ENCODE peak calls at places on chromosomes 5 and 9, in seven cellular contexts. Y is AG09309, P is PC-3, Z is osteocyte, F is heart left ventricle, W is HFF-Myc, J is left ventricle myocardium inferior. U is an unnamed sample.
A peak's percentile ranks its signal among the peaks of the same experiment; 100 is the strongest.

GRCh38 chr9:27329292-27329691 is 32.3 kb upstream of the EQTN start:
- DNase-seq in F (no peak), Z (no peak), J (no peak), W (no peak), Y (no peak), P (no peak), U (no peak)

GRCh38 chr9:127185931-127186781 is 63.7 kb upstream of the ANGPTL2 start:
- DNase-seq in W (peak; percentile 83), Z (peak; percentile 94), Y (peak; percentile 98), F (peak; percentile 95), J (peak; percentile 88), P (no peak), U (no peak)

GRCh38 chr9:94837404-94837803 is 110.9 kb downstream of the AOPEP start:
- DNase-seq in W (no peak), Z (no peak), Y (no peak), J (no peak), F (no peak), P (no peak), U (no peak)

GRCh38 chr5:142000709-142001484 is 11.9 kb downstream of the GNPDA1 start:
- DNase-seq in F (no peak), P (peak; percentile 32), J (no peak), W (no peak), Y (no peak), Z (no peak), U (no peak)

GRCh38 chr5:78547171-78547570 is 101.4 kb downstream of the LHFPL2 start:
- DNase-seq in Y (no peak), W (no peak), Z (no peak), P (no peak), F (no peak), J (no peak), U (no peak)

GRCh38 chr9:131227112-131228058 is 48.9 kb downstream of the FAM78A start:
- DNase-seq in P (no peak), F (peak; percentile 45), W (no peak), J (no peak), Y (no peak), Z (no peak), U (no peak)

GRCh38 chr9:75027187-75028107 is 646 bp downstream of the CARNMT1 start:
- DNase-seq in F (peak; percentile 71), Y (no peak), Z (no peak), J (peak; percentile 59), P (peak; percentile 20), W (peak; percentile 15), U (peak; percentile 60)

GRCh38 chr5:39138892-39139291 is 64.7 kb upstream of the RICTOR start:
- DNase-seq in J (no peak), F (no peak), Z (no peak), W (no peak), P (peak; percentile 97), Y (peak; percentile 59), U (no peak)

GRCh38 chr9:81522721-81523551 is 166.4 kb downstream of the TLE1 start:
- DNase-seq in Z (no peak), P (peak; percentile 74), F (no peak), Y (peak; percentile 35), W (peak; percentile 40), J (no peak), U (no peak)

GRCh38 chr5:95184924-95185323 is 100.0 kb downstream of the MCTP1 start:
- DNase-seq in P (no peak), J (no peak), Y (no peak), Z (no peak), F (no peak), W (no peak), U (no peak)

GRCh38 chr9:106621299-106621920 is 241.6 kb upstream of the ZNF462 start:
- DNase-seq in F (no peak), J (no peak), Y (no peak), P (no peak), Z (no peak), W (no peak), U (no peak)

GRCh38 chr5:73066466-73066865 is 53.9 kb upstream of the TMEM171 start:
- DNase-seq in W (peak; percentile 63), J (no peak), Y (no peak), F (no peak), Z (no peak), P (no peak), U (no peak)

GRCh38 chr5:140042551-140043507 is at the start of gene NRG2:
- DNase-seq in P (peak; percentile 53), Z (peak; percentile 88), Y (no peak), J (peak; percentile 80), W (no peak), F (peak; percentile 77), U (peak; percentile 47)

GRCh38 chr9:135973276-135974219 is 12.4 kb upstream of the UBAC1 start:
- DNase-seq in J (no peak), P (no peak), W (no peak), Y (no peak), F (peak; percentile 58), Z (no peak), U (peak; percentile 77)

GRCh38 chr5:128193676-128194390 is 110.3 kb downstream of the SLC12A2 start:
- DNase-seq in Y (no peak), P (no peak), Z (no peak), J (no peak), W (no peak), F (no peak), U (no peak)

GRCh38 chr9:91905958-91906585 is 44.0 kb downstream of the ROR2 start:
- DNase-seq in J (peak; percentile 28), P (peak; percentile 4), F (peak; percentile 52), Z (no peak), Y (no peak), W (no peak), U (no peak)

GRCh38 chr9:137666950-137667670 is 48.3 kb downstream of the EHMT1 start:
- DNase-seq in Y (no peak), P (no peak), W (no peak), F (peak; percentile 33), J (no peak), Z (no peak), U (no peak)

GRCh38 chr5:27472000-27472763 is 433.8 kb upstream of the CDH9 start:
- DNase-seq in J (no peak), F (no peak), W (peak; percentile 70), Y (peak; percentile 4), P (no peak), Z (no peak), U (no peak)

DNA sequence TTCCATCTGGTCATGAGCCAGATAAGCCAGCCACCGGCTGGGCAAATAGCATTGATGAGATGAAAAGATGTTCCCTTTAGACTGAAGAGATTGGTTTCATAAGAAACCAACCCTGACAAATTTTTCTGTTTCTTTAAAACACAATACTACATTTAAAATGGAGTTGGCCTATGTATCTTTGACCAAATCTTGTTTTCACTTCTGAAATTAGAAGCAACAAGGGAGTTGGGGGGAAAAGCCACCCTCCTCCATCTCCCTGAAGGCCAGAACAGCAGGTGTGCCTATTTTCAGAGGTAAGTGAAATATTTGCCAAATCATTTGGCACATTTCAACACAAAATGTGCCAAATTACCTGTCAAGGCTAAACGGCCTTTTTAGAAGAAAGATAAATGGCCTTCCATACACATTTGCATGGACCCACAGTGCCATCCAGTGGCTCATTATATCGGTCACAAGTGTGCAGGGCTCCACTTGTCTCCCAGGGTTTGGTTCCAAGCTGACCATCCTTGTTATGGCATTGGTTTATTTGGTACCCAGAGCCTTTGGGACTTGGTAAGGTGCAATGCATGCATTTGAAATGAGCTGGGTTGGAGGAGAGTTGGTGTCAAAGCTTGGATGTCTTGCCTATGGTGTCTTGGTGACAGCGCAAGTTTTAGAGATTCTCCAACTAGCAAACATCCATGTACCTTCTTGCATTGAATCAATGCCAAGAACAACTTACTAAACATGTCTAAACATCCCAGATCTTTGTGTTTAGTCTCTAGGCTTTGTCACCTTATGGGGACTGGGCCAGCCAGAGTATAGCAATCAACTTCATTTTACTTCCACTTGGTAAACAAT is 372.0 kb upstream of the KIF2A start:
- DNase-seq in W (peak; percentile 31), Y (no peak), P (peak; percentile 68), J (no peak), Z (no peak), F (peak; percentile 35), U (no peak)
- TF ChIP-seq CTCF in W (peak; percentile 56), Y (peak; percentile 72), P (peak; percentile 71), J (peak; percentile 72), Z (peak; percentile 81), F (peak; percentile 52), U (no peak)

GRCh38 chr9:124841422-124841821 is 11.8 kb upstream of the WDR38 start:
- DNase-seq in F (no peak), Z (no peak), W (no peak), J (no peak), Y (no peak), P (no peak), U (no peak)

GRCh38 chr9:124843635-124844034 is 9.6 kb upstream of the WDR38 start:
- DNase-seq in F (no peak), P (no peak), J (no peak), W (no peak), Y (no peak), Z (no peak), U (no peak)

GRCh38 chr9:124844291-124844690 is 9.0 kb upstream of the WDR38 start:
- DNase-seq in F (no peak), J (no peak), Z (no peak), P (no peak), Y (no peak), W (no peak), U (no peak)

GRCh38 chr9:124839612-124840299 is 13.5 kb upstream of the WDR38 start:
- DNase-seq in Y (no peak), W (no peak), P (peak; percentile 31), Z (no peak), F (peak; percentile 31), J (no peak), U (no peak)

GRCh38 chr9:124840300-124840833 is 12.9 kb upstream of the WDR38 start:
- DNase-seq in Z (no peak), W (no peak), F (peak; percentile 38), J (no peak), Y (no peak), P (no peak), U (no peak)
- TF ChIP-seq CTCF in Z (peak; percentile 43), W (peak; percentile 29), F (no peak), J (peak; percentile 19), Y (peak; percentile 7), P (peak; percentile 54), U (peak; percentile 33)

GRCh38 chr9:89410022-89410421 is 87.9 kb downstream of the SEMA4D start:
- DNase-seq in Z (no peak), Y (no peak), P (no peak), J (no peak), F (no peak), W (no peak), U (no peak)

GRCh38 chr9:89404074-89404473 is 85.8 kb downstream of the SECISBP2 start:
- DNase-seq in Z (no peak), F (no peak), J (no peak), P (no peak), W (no peak), Y (no peak), U (no peak)

GRCh38 chr9:89405832-89406231 is 87.5 kb downstream of the SECISBP2 start:
- DNase-seq in J (peak; percentile 48), Y (no peak), P (no peak), Z (no peak), F (peak; percentile 55), W (no peak), U (no peak)

GRCh38 chr9:89408628-89409101 is 89.2 kb downstream of the SEMA4D start:
- DNase-seq in W (no peak), P (peak; percentile 7), Y (no peak), Z (no peak), F (no peak), J (no peak), U (no peak)

GRCh38 chr9:89407070-89407469 is 88.8 kb downstream of the SECISBP2 start:
- DNase-seq in P (no peak), W (no peak), Z (no peak), Y (no peak), F (no peak), J (no peak), U (no peak)
- TF ChIP-seq CTCF in P (no peak), W (no peak), Z (no peak), Y (no peak), F (no peak), J (no peak), U (no peak)

GRCh38 chr9:110472111-110472510 is 107.4 kb downstream of the SVEP1 start:
- DNase-seq in W (no peak), Y (no peak), Z (no peak), J (no peak), F (no peak), P (no peak), U (no peak)
- TF ChIP-seq CTCF in W (no peak), Y (no peak), Z (no peak), J (no peak), F (no peak), P (no peak), U (no peak)

U was measured in CD14-positive monocyte.